ENCODE peak calls at places on chromosome 1, in eight cellular contexts. J is foreskin fibroblast, Q is upper lobe of right lung, F is SK-N-SH, E is mucosa of descending colon, A is A549, U is Calu3, K is neural crest cell. X is an unnamed sample.

GRCh38 chr1:114423455-114423854 is 87.5 kb downstream of the TRIM33 start:
- DNase-seq in U (no peak), F (no peak), K (no peak), Q (no peak), J (no peak), E (no peak), A (no peak), X (no peak)

GRCh38 chr1:164668451-164668850 is 109.5 kb downstream of the PBX1 start:
- DNase-seq in J (no peak), U (no peak), Q (no peak), E (no peak), A (no peak), F (no peak), K (no peak), X (no peak)

GRCh38 chr1:98340511-98340910 is 321.0 kb upstream of the SNX7 start:
- DNase-seq in F (no peak), U (no peak), K (no peak), A (no peak), E (no peak), J (no peak), Q (no peak), X (no peak)

GRCh38 chr1:234963180-234963903 is 165.3 kb downstream of the TOMM20 start:
- DNase-seq in Q (peak), U (peak), F (no peak), A (peak), E (peak), J (peak), K (no peak), X (no peak)

GRCh38 chr1:154951901-154952657 is 3.8 kb downstream of the PBXIP1 start:
- DNase-seq in F (peak), U (no peak), K (no peak), J (no peak), E (peak), A (no peak), Q (no peak), X (no peak)

GRCh38 chr1:157073944-157074685 is 25.5 kb downstream of the ETV3L start:
- DNase-seq in E (peak), J (peak), A (peak), Q (peak), K (peak), U (peak), F (peak), X (no peak)

GRCh38 chr1:206587904-206588303 is 24.4 kb downstream of the EIF2D start:
- DNase-seq in K (no peak), J (no peak), U (no peak), F (no peak), A (no peak), E (no peak), Q (no peak), X (no peak)

GRCh38 chr1:240111558-240111957 is 19.9 kb downstream of the FMN2 start:
- DNase-seq in J (no peak), U (no peak), E (no peak), Q (no peak), F (no peak), A (no peak), K (no peak), X (no peak)

GRCh38 chr1:47416319-47417128 is 439 bp downstream of the FOXE3 start:
- DNase-seq in A (no peak), F (peak), U (peak), Q (no peak), J (peak), E (no peak), K (no peak), X (no peak)

GRCh38 chr1:17216078-17216477 is 11.2 kb downstream of the PADI1 start:
- DNase-seq in Q (no peak), J (no peak), E (peak), A (no peak), U (no peak), F (no peak), K (no peak), X (no peak)
- TF ChIP-seq CTCF in Q (no peak), J (no peak), E (no peak), A (no peak), U (no peak), F (no peak), K (no peak), X (no peak)

GRCh38 chr1:152386940-152387339 is 27.1 kb downstream of the CRNN start:
- DNase-seq in J (no peak), A (no peak), K (no peak), F (no peak), E (no peak), Q (no peak), U (no peak), X (no peak)

GRCh38 chr1:152388889-152389288 is 25.2 kb downstream of the CRNN start:
- DNase-seq in A (no peak), F (no peak), E (no peak), J (no peak), Q (no peak), U (no peak), K (no peak), X (no peak)

GRCh38 chr1:152397474-152397873 is 16.6 kb downstream of the CRNN start:
- DNase-seq in U (no peak), Q (no peak), K (no peak), A (no peak), J (no peak), E (no peak), F (no peak), X (no peak)

GRCh38 chr1:152394151-152394550 is 19.9 kb downstream of the CRNN start:
- DNase-seq in J (no peak), U (no peak), Q (no peak), K (no peak), A (no peak), F (no peak), E (no peak), X (no peak)

DNA sequence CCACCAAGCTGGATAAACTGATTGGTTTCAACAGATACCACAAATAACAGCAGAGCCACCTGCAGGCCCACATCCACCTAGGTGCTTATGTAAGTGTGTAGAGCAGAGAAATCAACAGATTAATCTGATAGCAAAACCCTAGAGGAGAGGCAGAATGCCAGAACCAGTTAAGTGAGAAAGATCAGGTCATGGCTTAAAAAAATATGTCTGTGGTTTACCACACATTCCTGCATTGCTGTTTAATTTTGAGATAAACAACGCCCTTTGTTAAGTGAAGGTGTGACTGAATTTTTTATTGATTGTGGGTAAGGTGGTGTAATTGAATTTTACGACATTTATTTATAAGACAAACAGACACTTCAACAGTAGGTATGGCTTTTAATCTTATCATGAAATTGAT is 21.2 kb downstream of the CRNN start:
- DNase-seq in Q (no peak), E (no peak), U (peak), J (no peak), A (no peak), F (no peak), K (no peak), X (no peak)
- TF ChIP-seq CTCF in Q (no peak), E (no peak), U (no peak), J (no peak), A (no peak), F (no peak), K (no peak), X (no peak)

DNA sequence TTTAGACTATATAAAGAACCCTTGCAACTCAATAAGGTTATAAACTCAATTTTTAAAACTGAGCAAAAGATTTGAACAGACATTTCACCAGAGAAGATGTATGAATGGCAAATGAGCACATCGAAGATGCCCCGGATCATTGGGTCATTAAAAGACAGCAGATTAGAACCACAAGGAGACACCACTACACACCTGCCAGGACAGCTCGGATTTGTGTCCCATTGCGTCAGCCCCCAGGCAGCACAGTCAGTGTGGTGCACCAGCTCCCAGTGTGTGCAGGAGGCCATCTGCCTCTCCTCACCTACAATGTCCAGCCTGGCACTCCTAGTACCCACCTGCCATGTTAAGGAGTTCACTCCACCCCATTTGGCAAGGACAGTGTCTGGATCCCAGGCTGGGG is 61.1 kb upstream of the LRP8 start:
- DNase-seq in K (no peak), E (no peak), U (no peak), Q (no peak), J (no peak), F (no peak), A (no peak), X (no peak)
- TF ChIP-seq CTCF in K (no peak), E (no peak), U (no peak), Q (no peak), J (no peak), F (no peak), A (no peak), X (no peak)

GRCh38 chr1:7582439-7582972 is 188.6 kb upstream of the VAMP3 start:
- DNase-seq in U (no peak), J (no peak), E (peak), F (no peak), Q (no peak), A (no peak), K (no peak), X (no peak)

GRCh38 chr1:7583291-7584096 is 187.6 kb upstream of the VAMP3 start:
- DNase-seq in K (no peak), Q (no peak), U (no peak), J (no peak), F (no peak), A (no peak), E (peak), X (no peak)

GRCh38 chr1:7580923-7581753 is 190.0 kb upstream of the VAMP3 start:
- DNase-seq in Q (peak), F (no peak), U (no peak), A (no peak), K (no peak), J (peak), E (peak), X (no peak)

GRCh38 chr1:7579831-7580804 is 191.0 kb upstream of the VAMP3 start:
- DNase-seq in U (no peak), F (no peak), E (peak), Q (peak), K (no peak), J (no peak), A (no peak), X (no peak)

DNA sequence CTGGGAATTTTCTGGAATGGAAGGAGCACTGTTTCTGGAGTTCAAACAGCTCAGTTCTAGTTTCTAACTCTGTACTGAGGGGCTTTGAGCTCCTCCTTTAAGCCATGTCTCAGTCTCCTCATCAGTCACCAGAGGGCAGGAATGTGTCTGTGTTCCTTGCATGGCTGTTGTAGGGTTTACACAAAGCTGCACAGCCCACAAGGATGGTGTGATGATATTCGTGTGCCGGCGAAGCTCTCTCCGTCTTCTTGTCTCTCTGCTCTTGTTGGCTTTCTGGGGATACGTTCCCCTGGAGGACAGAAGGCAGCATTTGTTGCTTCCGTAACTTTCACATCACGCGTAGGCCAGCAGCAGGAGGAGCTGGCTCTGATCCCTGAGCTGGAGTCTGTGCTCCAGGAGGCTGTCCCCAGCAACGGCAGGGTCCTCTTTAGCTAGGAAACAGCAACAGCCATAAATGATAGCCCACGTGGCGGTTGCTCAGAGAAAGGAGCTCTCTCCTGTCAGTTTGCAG is 189.3 kb upstream of the VAMP3 start:
- DNase-seq in A (no peak), E (peak), Q (no peak), U (no peak), K (no peak), F (no peak), J (peak), X (no peak)
- TF ChIP-seq CTCF in A (no peak), E (no peak), Q (no peak), U (no peak), K (no peak), F (no peak), J (no peak), X (no peak)

DNA sequence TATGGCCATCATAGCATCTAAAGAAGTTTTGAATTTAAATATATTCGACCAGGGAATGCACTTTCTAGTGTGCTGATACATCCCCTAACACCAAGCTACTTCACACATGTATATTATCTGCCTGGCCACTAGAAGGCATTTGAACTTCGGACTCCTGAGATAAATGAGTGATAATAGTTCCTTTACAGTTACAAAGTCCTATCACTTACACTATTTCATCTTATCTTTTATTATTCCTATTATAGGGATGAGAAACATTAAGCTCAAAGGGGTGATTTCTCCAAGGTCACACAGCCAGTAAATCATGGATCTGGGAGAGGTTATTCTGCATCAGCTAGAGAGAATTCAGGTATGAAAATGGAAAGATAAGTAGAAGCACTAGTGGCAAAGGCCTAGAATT is 40.3 kb downstream of the GPATCH2 start:
- DNase-seq in J (no peak), E (no peak), A (no peak), U (no peak), Q (no peak), K (no peak), F (no peak), X (no peak)
- TF ChIP-seq CTCF in J (no peak), E (no peak), A (no peak), U (no peak), Q (no peak), K (no peak), F (peak), X (no peak)